ENCODE peak calls at places on chromosomes 2 and 18, in nine cellular contexts. One of them, this sample, is unnamed.

GRCh38 chr2:80454628-80455027 is 150.1 kb upstream of the LRRTM1 start:
- DNase-seq in activated naive CD4-positive, alpha-beta T cell treated with anti-CD3 and anti-CD28 coated beads, Interleukin-2, amount 10 ng/mL, durations not matched to agents 7 days and 5 days: no peak
- DNase-seq in retina: no peak
- DNase-seq in H9: no peak
- DNase-seq in ovary: no peak
- DNase-seq in GM10248: no peak
- DNase-seq in choroid plexus epithelial cell: no peak
- DNase-seq in erythroblast: no peak
- DNase-seq in T-helper 1 cell: no peak
- DNase-seq in this sample: no peak

GRCh38 chr2:120224735-120225548 is 1.7 kb upstream of the TMEM185B start:
- DNase-seq in activated naive CD4-positive, alpha-beta T cell treated with anti-CD3 and anti-CD28 coated beads, Interleukin-2, amount 10 ng/mL, durations not matched to agents 7 days and 5 days: no peak
- DNase-seq in retina: no peak
- DNase-seq in H9: peak
- DNase-seq in ovary: no peak
- DNase-seq in GM10248: no peak
- DNase-seq in choroid plexus epithelial cell: no peak
- DNase-seq in erythroblast: no peak
- DNase-seq in T-helper 1 cell: no peak
- DNase-seq in this sample: peak

GRCh38 chr2:236485519-236485918 is 84.1 kb upstream of the ACKR3 start:
- DNase-seq in activated naive CD4-positive, alpha-beta T cell treated with anti-CD3 and anti-CD28 coated beads, Interleukin-2, amount 10 ng/mL, durations not matched to agents 7 days and 5 days: no peak
- DNase-seq in retina: no peak
- DNase-seq in H9: no peak
- DNase-seq in ovary: no peak
- DNase-seq in GM10248: no peak
- DNase-seq in choroid plexus epithelial cell: no peak
- DNase-seq in erythroblast: no peak
- DNase-seq in T-helper 1 cell: no peak
- DNase-seq in this sample: no peak

GRCh38 chr18:7273301-7273911 is 42.5 kb downstream of the LRRC30 start:
- DNase-seq in activated naive CD4-positive, alpha-beta T cell treated with anti-CD3 and anti-CD28 coated beads, Interleukin-2, amount 10 ng/mL, durations not matched to agents 7 days and 5 days: no peak
- DNase-seq in retina: no peak
- DNase-seq in H9: no peak
- DNase-seq in ovary: peak
- DNase-seq in GM10248: no peak
- DNase-seq in choroid plexus epithelial cell: peak
- DNase-seq in erythroblast: no peak
- DNase-seq in T-helper 1 cell: no peak
- DNase-seq in this sample: peak

GRCh38 chr2:207530160-207531023 is 630 bp downstream of the CREB1 start:
- DNase-seq in activated naive CD4-positive, alpha-beta T cell treated with anti-CD3 and anti-CD28 coated beads, Interleukin-2, amount 10 ng/mL, durations not matched to agents 7 days and 5 days: peak
- DNase-seq in retina: peak
- DNase-seq in H9: no peak
- DNase-seq in ovary: peak
- DNase-seq in GM10248: peak
- DNase-seq in choroid plexus epithelial cell: peak
- DNase-seq in erythroblast: peak
- DNase-seq in T-helper 1 cell: peak
- DNase-seq in this sample: peak

GRCh38 chr2:69916151-69916550 is 1.2 kb downstream of the MXD1 start:
- DNase-seq in activated naive CD4-positive, alpha-beta T cell treated with anti-CD3 and anti-CD28 coated beads, Interleukin-2, amount 10 ng/mL, durations not matched to agents 7 days and 5 days: no peak
- DNase-seq in retina: no peak
- DNase-seq in H9: no peak
- DNase-seq in ovary: no peak
- DNase-seq in GM10248: no peak
- DNase-seq in choroid plexus epithelial cell: no peak
- DNase-seq in erythroblast: no peak
- DNase-seq in T-helper 1 cell: no peak
- DNase-seq in this sample: no peak

GRCh38 chr18:833197-833596 is 21.2 kb upstream of the YES1 start:
- DNase-seq in activated naive CD4-positive, alpha-beta T cell treated with anti-CD3 and anti-CD28 coated beads, Interleukin-2, amount 10 ng/mL, durations not matched to agents 7 days and 5 days: no peak
- DNase-seq in retina: no peak
- DNase-seq in H9: no peak
- DNase-seq in ovary: no peak
- DNase-seq in GM10248: no peak
- DNase-seq in choroid plexus epithelial cell: no peak
- DNase-seq in erythroblast: no peak
- DNase-seq in T-helper 1 cell: no peak
- DNase-seq in this sample: no peak

GRCh38 chr2:242031481-242032019 is 162.0 kb downstream of the RTP5 start:
- DNase-seq in activated naive CD4-positive, alpha-beta T cell treated with anti-CD3 and anti-CD28 coated beads, Interleukin-2, amount 10 ng/mL, durations not matched to agents 7 days and 5 days: peak
- DNase-seq in retina: no peak
- DNase-seq in H9: peak
- DNase-seq in ovary: no peak
- DNase-seq in GM10248: no peak
- DNase-seq in choroid plexus epithelial cell: peak
- DNase-seq in erythroblast: no peak
- DNase-seq in T-helper 1 cell: peak
- DNase-seq in this sample: no peak

GRCh38 chr2:207505728-207506127 is 24.0 kb upstream of the CREB1 start:
- DNase-seq in activated naive CD4-positive, alpha-beta T cell treated with anti-CD3 and anti-CD28 coated beads, Interleukin-2, amount 10 ng/mL, durations not matched to agents 7 days and 5 days: peak
- DNase-seq in retina: no peak
- DNase-seq in H9: no peak
- DNase-seq in ovary: no peak
- DNase-seq in GM10248: no peak
- DNase-seq in choroid plexus epithelial cell: peak
- DNase-seq in erythroblast: no peak
- DNase-seq in T-helper 1 cell: no peak
- DNase-seq in this sample: no peak

GRCh38 chr2:221601376-221601775 is 29.3 kb upstream of the EPHA4 start:
- DNase-seq in activated naive CD4-positive, alpha-beta T cell treated with anti-CD3 and anti-CD28 coated beads, Interleukin-2, amount 10 ng/mL, durations not matched to agents 7 days and 5 days: no peak
- DNase-seq in retina: no peak
- DNase-seq in H9: no peak
- DNase-seq in ovary: no peak
- DNase-seq in GM10248: no peak
- DNase-seq in choroid plexus epithelial cell: no peak
- DNase-seq in erythroblast: no peak
- DNase-seq in T-helper 1 cell: no peak
- DNase-seq in this sample: no peak

GRCh38 chr2:119659601-119660342 is 19.2 kb upstream of the TMEM177 start:
- DNase-seq in activated naive CD4-positive, alpha-beta T cell treated with anti-CD3 and anti-CD28 coated beads, Interleukin-2, amount 10 ng/mL, durations not matched to agents 7 days and 5 days: peak
- DNase-seq in retina: peak
- DNase-seq in H9: peak
- DNase-seq in ovary: no peak
- DNase-seq in GM10248: no peak
- DNase-seq in choroid plexus epithelial cell: peak
- DNase-seq in erythroblast: peak
- DNase-seq in T-helper 1 cell: no peak
- DNase-seq in this sample: peak

This sample was measured in right lobe of liver.